ENCODE peak calls at places on chromosome 17, in five cellular contexts. One of them, this sample, is unnamed.

GRCh38 chr17:78351449-78352006 is 8.3 kb downstream of the SOCS3 start:
- DNase-seq in heart left ventricle: peak; percentile 90
- DNase-seq in IMR-90: peak; percentile 98
- DNase-seq in A549: no peak
- DNase-seq in esophagus squamous epithelium: no peak
- DNase-seq in this sample: peak; percentile 73

GRCh38 chr17:13306310-13306962 is 288.6 kb upstream of the ELAC2 start:
- DNase-seq in heart left ventricle: peak; percentile 8
- DNase-seq in IMR-90: peak; percentile 84
- DNase-seq in A549: peak; percentile 34
- DNase-seq in esophagus squamous epithelium: no peak
- DNase-seq in this sample: no peak

GRCh38 chr17:2157081-2157480 is 102.2 kb downstream of the HIC1 start:
- DNase-seq in heart left ventricle: no peak
- DNase-seq in IMR-90: peak; percentile 66
- DNase-seq in A549: no peak
- DNase-seq in esophagus squamous epithelium: no peak
- DNase-seq in this sample: no peak

GRCh38 chr17:49514374-49514738 is 19.3 kb downstream of the NGFR start:
- DNase-seq in heart left ventricle: no peak
- DNase-seq in IMR-90: no peak
- DNase-seq in A549: peak; percentile 51
- DNase-seq in esophagus squamous epithelium: no peak
- DNase-seq in this sample: no peak

GRCh38 chr17:8420041-8420934 is 15.4 kb upstream of the NDEL1 start:
- DNase-seq in heart left ventricle: peak; percentile 73
- DNase-seq in IMR-90: peak; percentile 52
- DNase-seq in A549: no peak
- DNase-seq in esophagus squamous epithelium: no peak
- DNase-seq in this sample: peak; percentile 94

GRCh38 chr17:15247891-15248529 is 17.1 kb downstream of the PMP22 start:
- DNase-seq in heart left ventricle: no peak
- DNase-seq in IMR-90: no peak
- DNase-seq in A549: peak; percentile 47
- DNase-seq in esophagus squamous epithelium: no peak
- DNase-seq in this sample: no peak

GRCh38 chr17:42566215-42566872 is 556 bp upstream of the MLX start:
- DNase-seq in heart left ventricle: no peak
- DNase-seq in IMR-90: no peak
- DNase-seq in A549: no peak
- DNase-seq in esophagus squamous epithelium: no peak
- DNase-seq in this sample: no peak

GRCh38 chr17:72927146-72927545 is 165.3 kb downstream of the SLC39A11 start:
- DNase-seq in heart left ventricle: no peak
- DNase-seq in IMR-90: no peak
- DNase-seq in A549: no peak
- DNase-seq in esophagus squamous epithelium: no peak
- DNase-seq in this sample: no peak

GRCh38 chr17:16107165-16107770 is 107.6 kb downstream of the TTC19 start:
- DNase-seq in heart left ventricle: no peak
- DNase-seq in IMR-90: no peak
- DNase-seq in A549: no peak
- DNase-seq in esophagus squamous epithelium: no peak
- DNase-seq in this sample: no peak

GRCh38 chr17:29178750-29179231 is 1.4 kb downstream of the MYO18A start:
- DNase-seq in heart left ventricle: peak; percentile 9
- DNase-seq in IMR-90: no peak
- DNase-seq in A549: peak; percentile 41
- DNase-seq in esophagus squamous epithelium: no peak
- DNase-seq in this sample: peak; percentile 68

GRCh38 chr17:47338026-47338425 is 14.3 kb downstream of the EFCAB13 start:
- DNase-seq in heart left ventricle: no peak
- DNase-seq in IMR-90: no peak
- DNase-seq in A549: no peak
- DNase-seq in esophagus squamous epithelium: no peak
- DNase-seq in this sample: no peak

GRCh38 chr17:38464723-38465419 is 36.6 kb downstream of the ARHGAP23 start:
- DNase-seq in heart left ventricle: peak; percentile 93
- DNase-seq in IMR-90: peak; percentile 94
- DNase-seq in A549: peak; percentile 81
- DNase-seq in esophagus squamous epithelium: no peak
- DNase-seq in this sample: peak; percentile 70

GRCh38 chr17:38925263-38925995 is at the start of gene LASP1NB:
- DNase-seq in heart left ventricle: peak; percentile 75
- DNase-seq in IMR-90: peak; percentile 70
- DNase-seq in A549: no peak
- DNase-seq in esophagus squamous epithelium: no peak
- DNase-seq in this sample: peak; percentile 25

GRCh38 chr17:4908301-4908700 is 5.4 kb upstream of the CHRNE start:
- DNase-seq in heart left ventricle: no peak
- DNase-seq in IMR-90: no peak
- DNase-seq in A549: no peak
- DNase-seq in esophagus squamous epithelium: no peak
- DNase-seq in this sample: no peak

GRCh38 chr17:58403312-58403711 is 14.0 kb downstream of the RNF43 start:
- DNase-seq in heart left ventricle: no peak
- DNase-seq in IMR-90: no peak
- DNase-seq in A549: no peak
- DNase-seq in esophagus squamous epithelium: no peak
- DNase-seq in this sample: no peak

GRCh38 chr17:8832711-8833352 is 33.7 kb upstream of the MFSD6L start:
- DNase-seq in heart left ventricle: no peak
- DNase-seq in IMR-90: no peak
- DNase-seq in A549: no peak
- DNase-seq in esophagus squamous epithelium: no peak
- DNase-seq in this sample: no peak

GRCh38 chr17:17151541-17151940 is 54.6 kb downstream of the PLD6 start:
- DNase-seq in heart left ventricle: no peak
- DNase-seq in IMR-90: peak; percentile 43
- DNase-seq in A549: peak; percentile 51
- DNase-seq in esophagus squamous epithelium: no peak
- DNase-seq in this sample: no peak

GRCh38 chr17:69067274-69068047 is 6.7 kb upstream of the ABCA9 start:
- DNase-seq in heart left ventricle: no peak
- DNase-seq in IMR-90: no peak
- DNase-seq in A549: no peak
- DNase-seq in esophagus squamous epithelium: no peak
- DNase-seq in this sample: no peak

GRCh38 chr17:39132192-39132600 is 19.2 kb downstream of the PLXDC1 start:
- DNase-seq in heart left ventricle: peak; percentile 40
- DNase-seq in IMR-90: peak; percentile 86
- DNase-seq in A549: no peak
- DNase-seq in esophagus squamous epithelium: no peak
- DNase-seq in this sample: no peak

GRCh38 chr17:81401727-81402529 is 6.7 kb downstream of the BAHCC1 start:
- DNase-seq in heart left ventricle: no peak
- DNase-seq in IMR-90: no peak
- DNase-seq in A549: peak; percentile 69
- DNase-seq in esophagus squamous epithelium: no peak
- DNase-seq in this sample: no peak

GRCh38 chr17:42577532-42578281 is at the start of gene PSMC3IP:
- DNase-seq in heart left ventricle: peak; percentile 96
- DNase-seq in IMR-90: peak; percentile 92
- DNase-seq in A549: peak; percentile 99
- DNase-seq in esophagus squamous epithelium: peak; percentile 89
- DNase-seq in this sample: peak; percentile 96

GRCh38 chr17:81002013-81002384 is 10.4 kb downstream of the CHMP6 start:
- DNase-seq in heart left ventricle: no peak
- DNase-seq in IMR-90: no peak
- DNase-seq in A549: no peak
- DNase-seq in esophagus squamous epithelium: no peak
- DNase-seq in this sample: no peak

DNA sequence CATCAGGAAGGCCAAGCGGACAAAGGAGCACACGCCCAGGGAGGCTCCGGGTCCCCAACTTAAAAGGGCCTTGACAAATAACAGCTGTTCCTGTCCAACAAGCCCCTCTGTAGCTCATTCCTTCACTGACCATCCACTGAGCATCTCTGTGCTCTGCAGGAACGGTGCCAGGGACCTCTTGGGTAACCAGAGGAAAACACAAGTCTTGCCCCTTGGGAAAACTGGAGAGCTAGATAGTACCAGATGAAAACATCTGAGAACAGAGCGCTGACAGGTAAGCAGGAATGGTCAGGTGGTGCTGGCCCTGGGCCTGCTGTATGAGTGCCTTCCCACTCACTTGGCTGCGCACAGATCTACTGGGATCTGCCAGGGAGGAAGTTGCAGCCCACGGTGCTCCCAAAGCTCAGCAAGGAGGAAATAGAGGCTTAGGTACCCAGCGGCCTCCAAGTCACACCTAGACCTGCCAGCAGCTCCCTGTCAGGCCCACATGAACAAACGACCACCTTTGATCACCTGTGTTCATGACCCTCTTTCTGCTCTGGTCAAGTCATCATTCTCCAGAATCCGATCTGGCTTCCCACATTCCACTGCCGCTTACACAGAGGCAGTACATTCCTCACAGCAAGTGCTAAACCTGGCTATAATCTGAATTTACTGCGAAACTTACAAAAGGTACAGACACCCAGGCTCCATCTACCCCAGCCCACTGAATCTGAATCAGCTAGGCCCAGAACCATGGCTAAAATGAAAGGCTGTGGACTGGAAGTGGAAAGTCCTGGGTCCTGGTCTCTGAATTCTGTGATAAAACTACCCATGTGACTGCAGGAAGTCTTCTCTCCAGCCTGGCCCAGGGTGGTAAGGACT is 12.4 kb downstream of the DCAKD start:
- DNase-seq in heart left ventricle: no peak
- DNase-seq in IMR-90: no peak
- DNase-seq in A549: no peak
- DNase-seq in esophagus squamous epithelium: no peak
- DNase-seq in this sample: no peak
- TF ChIP-seq POLR2A in heart left ventricle: no peak
- TF ChIP-seq POLR2A in IMR-90: no peak
- TF ChIP-seq POLR2A in A549: no peak
- TF ChIP-seq POLR2A in esophagus squamous epithelium: no peak
- TF ChIP-seq POLR2A in this sample: no peak

GRCh38 chr17:64380985-64381384 is 9.7 kb downstream of the PECAM1 start:
- DNase-seq in heart left ventricle: no peak
- DNase-seq in IMR-90: no peak
- DNase-seq in A549: no peak
- DNase-seq in esophagus squamous epithelium: no peak
- DNase-seq in this sample: no peak
- TF ChIP-seq POLR2A in heart left ventricle: no peak
- TF ChIP-seq POLR2A in IMR-90: no peak
- TF ChIP-seq POLR2A in A549: no peak
- TF ChIP-seq POLR2A in esophagus squamous epithelium: no peak
- TF ChIP-seq POLR2A in this sample: no peak

GRCh38 chr17:44171931-44172455 is 1.5 kb downstream of the ASB16 start:
- DNase-seq in heart left ventricle: no peak
- DNase-seq in IMR-90: no peak
- DNase-seq in A549: no peak
- DNase-seq in esophagus squamous epithelium: no peak
- DNase-seq in this sample: no peak
- TF ChIP-seq POLR2A in heart left ventricle: no peak
- TF ChIP-seq POLR2A in IMR-90: no peak
- TF ChIP-seq POLR2A in A549: no peak
- TF ChIP-seq POLR2A in esophagus squamous epithelium: no peak
- TF ChIP-seq POLR2A in this sample: no peak

GRCh38 chr17:18258356-18259038 is at the start of gene FLII:
- DNase-seq in heart left ventricle: no peak
- DNase-seq in IMR-90: peak; percentile 17
- DNase-seq in A549: peak; percentile 64
- DNase-seq in esophagus squamous epithelium: no peak
- DNase-seq in this sample: peak; percentile 61
- TF ChIP-seq POLR2A in heart left ventricle: peak; percentile 83
- TF ChIP-seq POLR2A in IMR-90: peak; percentile 67
- TF ChIP-seq POLR2A in A549: peak; percentile 84
- TF ChIP-seq POLR2A in esophagus squamous epithelium: peak; percentile 71
- TF ChIP-seq POLR2A in this sample: no peak